ENCODE peak calls at places on chromosomes 1 and 21, in five cellular contexts. I is tibial nerve, M is lower lobe of right lung, J is sigmoid colon, F is HCT116. L is an unnamed sample.

GRCh38 chr1:17588048-17588781 is 48.7 kb downstream of the ARHGEF10L start:
- DNase-seq in I (no peak), F (no peak), M (peak; percentile 61), J (no peak), L (no peak)

GRCh38 chr1:154609398-154610380 is 1.7 kb upstream of the ADAR start:
- DNase-seq in F (peak; percentile 34), J (no peak), I (no peak), M (no peak), L (no peak)

GRCh38 chr1:19418503-19418971 is 66.8 kb downstream of the CAPZB start:
- DNase-seq in I (no peak), F (no peak), M (no peak), J (no peak), L (no peak)

GRCh38 chr1:186806477-186806876 is 22.3 kb upstream of the PLA2G4A start:
- DNase-seq in J (no peak), F (peak; percentile 45), I (no peak), M (no peak), L (no peak)

GRCh38 chr1:107677674-107678073 is 287.3 kb downstream of the VAV3 start:
- DNase-seq in M (no peak), F (no peak), I (no peak), J (no peak), L (no peak)

GRCh38 chr1:58047265-58047858 is 499.2 kb downstream of the OMA1 start:
- DNase-seq in M (no peak), F (no peak), I (no peak), J (no peak), L (no peak)

GRCh38 chr1:150168960-150169565 is 19.3 kb downstream of the PLEKHO1 start:
- DNase-seq in F (peak; percentile 59), J (peak; percentile 89), M (peak; percentile 80), I (peak; percentile 43), L (no peak)

GRCh38 chr1:192535916-192536662 is 39.5 kb upstream of the RGS1 start:
- DNase-seq in J (no peak), I (no peak), M (no peak), F (no peak), L (no peak)

GRCh38 chr1:55326496-55326895 is 111.3 kb upstream of the USP24 start:
- DNase-seq in I (no peak), J (no peak), F (no peak), M (no peak), L (no peak)

GRCh38 chr1:16342331-16343062 is 9.8 kb downstream of the FBXO42 start:
- DNase-seq in I (no peak), J (peak; percentile 58), F (no peak), M (no peak), L (no peak)

GRCh38 chr21:38733973-38734546 is 71.7 kb upstream of the ETS2 start:
- DNase-seq in J (peak; percentile 92), M (peak; percentile 89), I (peak; percentile 94), F (peak; percentile 36), L (peak; percentile 8)

GRCh38 chr1:66944330-66945274 is 19.8 kb downstream of the MIER1 start:
- DNase-seq in I (no peak), F (peak; percentile 52), M (no peak), J (peak; percentile 84), L (no peak)

GRCh38 chr21:34582506-34583150 is 32.3 kb downstream of the RCAN1 start:
- DNase-seq in J (no peak), I (no peak), F (no peak), M (no peak), L (no peak)

GRCh38 chr21:37098756-37099155 is 25.7 kb downstream of the TTC3 start:
- DNase-seq in J (no peak), F (no peak), M (no peak), I (no peak), L (no peak)

GRCh38 chr1:22291057-22291456 is 148.2 kb upstream of the WNT4 start:
- DNase-seq in I (no peak), J (no peak), F (no peak), M (no peak), L (no peak)

GRCh38 chr1:218330043-218330623 is 15.0 kb upstream of the TGFB2 start:
- DNase-seq in M (no peak), F (peak; percentile 31), I (no peak), J (no peak), L (no peak)

GRCh38 chr1:230171337-230172015 is 104.4 kb downstream of the GALNT2 start:
- DNase-seq in J (peak; percentile 7), F (no peak), I (no peak), M (no peak), L (no peak)

GRCh38 chr1:201535778-201536245 is 3.1 kb upstream of the NAV1 start:
- DNase-seq in J (peak; percentile 86), F (no peak), M (no peak), I (no peak), L (no peak)

DNA sequence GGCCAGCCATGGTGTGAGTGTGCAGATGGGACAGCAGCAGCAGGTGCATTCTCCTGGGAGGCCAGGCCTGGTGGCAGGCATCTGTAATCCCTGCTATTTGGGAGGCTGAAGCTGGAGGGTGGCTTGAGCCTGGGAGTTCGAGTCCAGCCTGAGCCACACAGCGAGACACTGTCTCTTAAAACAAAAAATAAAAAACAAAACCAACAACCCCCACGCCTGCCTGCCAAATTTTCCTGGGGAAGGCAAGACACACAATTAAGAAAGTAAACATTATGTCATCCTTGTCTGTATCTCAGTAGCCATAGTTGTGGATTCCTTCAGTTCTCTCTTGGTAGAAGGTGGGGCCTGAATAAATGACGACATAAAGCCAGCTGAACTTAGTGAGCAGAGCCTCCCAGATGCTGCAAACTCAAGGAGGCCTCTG is 57.6 kb upstream of the CD34 start:
- DNase-seq in I (no peak), M (no peak), J (no peak), F (no peak), L (no peak)
- H3K4me1 ChIP-seq in I (peaks cover 5% of the 10 kb centered on the region), M (peaks cover 23% of the 10 kb centered on the region), J (peaks cover 5% of the 10 kb centered on the region), F (peaks cover 3% of the 10 kb centered on the region), L (peaks cover 10% of the 10 kb centered on the region)

GRCh38 chr1:48049823-48050539 is 52.8 kb upstream of the TRABD2B start:
- DNase-seq in F (no peak), M (no peak), J (no peak), I (no peak), L (no peak)

GRCh38 chr1:48054246-48054645 is 57.1 kb upstream of the TRABD2B start:
- DNase-seq in J (no peak), F (no peak), M (no peak), I (no peak), L (no peak)

GRCh38 chr1:48051466-48052126 is 54.4 kb upstream of the TRABD2B start:
- DNase-seq in M (no peak), J (no peak), I (no peak), F (no peak), L (no peak)

GRCh38 chr1:48055854-48056253 is 58.7 kb upstream of the TRABD2B start:
- DNase-seq in F (no peak), M (no peak), J (no peak), I (no peak), L (no peak)

DNA sequence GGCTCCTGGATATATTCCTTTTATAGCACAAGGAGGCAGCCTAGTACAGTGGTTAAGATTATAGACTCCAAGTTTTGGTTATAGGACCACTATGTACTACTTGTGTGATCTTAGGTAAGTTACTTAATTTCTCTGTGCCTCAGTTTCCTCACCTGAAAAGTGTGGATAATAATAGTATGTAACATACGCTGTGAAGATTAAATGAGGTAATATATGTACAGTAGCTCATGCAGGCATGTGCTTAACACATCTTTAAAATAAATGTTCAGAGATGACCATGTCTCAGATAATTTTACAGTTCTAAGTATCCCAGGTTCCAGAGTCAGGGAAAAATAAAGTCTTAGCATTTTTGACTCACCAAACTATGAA is 55.7 kb upstream of the TRABD2B start:
- DNase-seq in F (no peak), M (no peak), J (no peak), I (no peak), L (no peak)
- H3K4me1 ChIP-seq in F (peaks cover 11% of the 10 kb centered on the region), M (peaks cover 12% of the 10 kb centered on the region), J (peaks cover 8% of the 10 kb centered on the region), I (peaks cover 3% of the 10 kb centered on the region), L (peaks cover 4% of the 10 kb centered on the region)

DNA sequence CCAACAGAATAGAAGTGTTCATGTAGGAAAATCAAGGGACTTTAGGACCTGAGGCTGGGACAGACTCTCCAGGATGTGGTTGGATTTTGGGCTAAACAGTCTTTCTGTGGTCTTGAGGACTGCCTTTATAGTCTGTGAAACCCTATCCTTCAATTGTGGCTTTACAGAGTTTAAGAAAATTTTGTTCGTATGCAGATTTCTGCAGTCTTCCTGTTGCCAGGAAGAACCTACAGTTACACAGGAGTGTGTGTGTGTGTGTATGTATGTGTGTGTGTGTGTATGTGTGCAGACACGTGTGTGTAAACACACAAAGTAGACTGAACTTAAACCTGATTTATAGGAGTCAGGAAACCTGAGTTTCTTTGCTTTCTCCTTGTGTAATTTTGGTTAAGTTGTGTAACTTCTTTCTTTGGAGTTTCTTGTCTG is 22.8 kb downstream of the NEK7 start:
- DNase-seq in J (no peak), F (no peak), I (no peak), M (no peak), L (no peak)
- H3K4me1 ChIP-seq in J (peaks cover 22% of the 10 kb centered on the region), F (no peaks in the 10 kb centered on the region), I (peaks cover 25% of the 10 kb centered on the region), M (peaks cover 52% of the 10 kb centered on the region), L (peaks cover 4% of the 10 kb centered on the region)

GRCh38 chr1:41417746-41418145 is 56.5 kb downstream of the FOXO6 start:
- DNase-seq in M (no peak), F (no peak), I (no peak), J (no peak), L (no peak)

GRCh38 chr1:41416552-41417334 is 55.5 kb downstream of the FOXO6 start:
- DNase-seq in F (peak; percentile 67), I (no peak), M (peak; percentile 71), J (peak; percentile 79), L (no peak)

GRCh38 chr1:41416081-41416480 is 54.8 kb downstream of the FOXO6 start:
- DNase-seq in I (no peak), M (no peak), F (no peak), J (no peak), L (no peak)

GRCh38 chr1:41418868-41419583 is 57.8 kb downstream of the FOXO6 start:
- DNase-seq in J (peak; percentile 79), I (no peak), F (peak; percentile 81), M (peak; percentile 77), L (peak; percentile 7)

GRCh38 chr1:41417335-41417682 is 56.1 kb downstream of the FOXO6 start:
- DNase-seq in I (no peak), F (no peak), J (no peak), M (no peak), L (no peak)
- H3K4me1 ChIP-seq in I (no peaks in the 10 kb centered on the region), F (peaks cover 18% of the 10 kb centered on the region), J (peaks cover 9% of the 10 kb centered on the region), M (peaks cover 15% of the 10 kb centered on the region), L (peaks cover 4% of the 10 kb centered on the region)